ENCODE peak calls at places on chromosomes 1 and 21, in four cellular contexts. C is stomach, T is heart left ventricle, G is GM12878. Q is an unnamed sample.

GRCh38 chr1:67700692-67701410 is 15.8 kb downstream of the GADD45A start:
- DNase-seq in C (no peak), T (no peak), G (no peak), Q (no peak)

GRCh38 chr21:34204481-34205439 is 131.4 kb downstream of the MRPS6 start:
- DNase-seq in C (no peak), T (no peak), G (no peak), Q (no peak)

GRCh38 chr1:113675299-113675698 is 84.0 kb downstream of the PHTF1 start:
- DNase-seq in C (no peak), T (no peak), G (no peak), Q (no peak)

GRCh38 chr1:2416403-2416802 is 4.0 kb upstream of the PEX10 start:
- DNase-seq in C (peak), T (peak), G (no peak), Q (no peak)

GRCh38 chr1:208228026-208228425 is 16.2 kb downstream of the PLXNA2 start:
- DNase-seq in C (no peak), T (no peak), G (no peak), Q (no peak)

GRCh38 chr1:23191199-23191598 is 22.5 kb upstream of the LUZP1 start:
- DNase-seq in C (no peak), T (no peak), G (no peak), Q (no peak)

GRCh38 chr1:228033376-228033775 is 26.6 kb downstream of the WNT3A start:
- DNase-seq in C (no peak), T (no peak), G (no peak), Q (no peak)

GRCh38 chr1:150525348-150525747 is 9.8 kb downstream of the FALEC start:
- DNase-seq in C (no peak), T (no peak), G (no peak), Q (no peak)

GRCh38 chr1:5980314-5981008 is 11.8 kb downstream of the NPHP4 start:
- DNase-seq in C (no peak), T (peak), G (no peak), Q (peak)

GRCh38 chr21:15730484-15731242 is 881 bp downstream of the USP25 start:
- DNase-seq in C (no peak), T (no peak), G (no peak), Q (no peak)

GRCh38 chr1:54965624-54966340 is 14.6 kb upstream of the TMEM61 start:
- DNase-seq in C (peak), T (no peak), G (peak), Q (peak)

GRCh38 chr1:16612332-16613172 is 812 bp downstream of the NBPF1 start:
- DNase-seq in C (peak), T (peak), G (no peak), Q (peak)

GRCh38 chr21:29849735-29850176 is 90.0 kb downstream of the GRIK1 start:
- DNase-seq in C (peak), T (no peak), G (peak), Q (peak)

GRCh38 chr1:217889401-217889800 is 258.3 kb downstream of the SPATA17 start:
- DNase-seq in C (no peak), T (no peak), G (no peak), Q (no peak)

GRCh38 chr1:38009841-38010180 is 2.7 kb upstream of the UTP11 start:
- DNase-seq in C (no peak), T (no peak), G (no peak), Q (no peak)

GRCh38 chr1:10122926-10123325 is 87.4 kb upstream of the KIF1B start:
- DNase-seq in C (no peak), T (no peak), G (no peak), Q (no peak)

GRCh38 chr1:116498789-116499628 is 71.8 kb downstream of the CD58 start:
- DNase-seq in C (no peak), T (no peak), G (no peak), Q (peak)

DNA sequence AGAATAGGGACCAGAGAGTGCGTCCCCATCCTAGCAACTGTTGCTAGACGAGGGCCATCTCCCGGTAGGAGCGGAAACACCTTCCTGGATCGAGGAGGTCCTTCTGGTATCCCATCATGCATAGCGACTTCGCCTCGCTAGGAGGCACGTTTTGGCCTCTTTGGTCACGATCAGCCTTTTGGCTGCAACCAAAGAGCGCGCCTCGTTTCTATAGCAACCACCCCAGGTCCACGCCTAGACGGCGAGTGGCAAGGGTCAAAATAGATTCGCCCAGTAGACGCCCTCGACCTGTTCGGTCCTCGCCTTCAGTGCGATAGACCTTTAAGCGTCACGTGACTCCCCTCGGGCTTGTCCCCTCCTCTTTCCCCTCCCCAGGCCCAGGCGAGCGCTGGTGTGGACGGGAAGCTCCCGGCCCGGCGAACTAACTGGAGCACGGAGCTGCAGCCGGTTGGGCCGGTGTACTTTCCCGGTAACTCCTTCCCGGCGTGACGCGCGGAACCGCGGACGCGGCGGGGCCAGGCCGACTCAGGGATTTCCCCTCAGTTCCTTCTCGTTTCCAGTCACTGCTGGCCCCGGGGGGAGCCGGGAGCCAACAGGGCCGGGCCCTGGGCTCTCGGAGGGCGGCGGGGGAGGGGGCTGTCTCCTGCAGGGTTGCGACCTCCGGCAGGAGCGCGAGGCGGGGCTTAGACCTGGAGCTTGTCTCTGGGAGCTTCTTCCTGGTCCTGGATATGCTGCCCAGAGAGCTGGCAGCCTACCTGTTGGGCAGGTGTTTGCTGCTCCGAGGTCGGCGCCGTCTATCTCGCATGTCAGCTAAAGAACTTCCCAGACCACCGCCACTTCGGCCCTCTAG is at the start of gene DNAJC16:
- DNase-seq in C (peak), T (peak), G (peak), Q (peak)
- TF ChIP-seq POLR2A in C (no peak), T (peak), G (peak), Q (peak)

GRCh38 chr1:161958425-161958824 is 65.2 kb downstream of the OLFML2B start:
- DNase-seq in C (no peak), T (no peak), G (no peak), Q (no peak)

GRCh38 chr1:161966076-161966475 is 57.6 kb downstream of the OLFML2B start:
- DNase-seq in C (no peak), T (no peak), G (no peak), Q (no peak)

DNA sequence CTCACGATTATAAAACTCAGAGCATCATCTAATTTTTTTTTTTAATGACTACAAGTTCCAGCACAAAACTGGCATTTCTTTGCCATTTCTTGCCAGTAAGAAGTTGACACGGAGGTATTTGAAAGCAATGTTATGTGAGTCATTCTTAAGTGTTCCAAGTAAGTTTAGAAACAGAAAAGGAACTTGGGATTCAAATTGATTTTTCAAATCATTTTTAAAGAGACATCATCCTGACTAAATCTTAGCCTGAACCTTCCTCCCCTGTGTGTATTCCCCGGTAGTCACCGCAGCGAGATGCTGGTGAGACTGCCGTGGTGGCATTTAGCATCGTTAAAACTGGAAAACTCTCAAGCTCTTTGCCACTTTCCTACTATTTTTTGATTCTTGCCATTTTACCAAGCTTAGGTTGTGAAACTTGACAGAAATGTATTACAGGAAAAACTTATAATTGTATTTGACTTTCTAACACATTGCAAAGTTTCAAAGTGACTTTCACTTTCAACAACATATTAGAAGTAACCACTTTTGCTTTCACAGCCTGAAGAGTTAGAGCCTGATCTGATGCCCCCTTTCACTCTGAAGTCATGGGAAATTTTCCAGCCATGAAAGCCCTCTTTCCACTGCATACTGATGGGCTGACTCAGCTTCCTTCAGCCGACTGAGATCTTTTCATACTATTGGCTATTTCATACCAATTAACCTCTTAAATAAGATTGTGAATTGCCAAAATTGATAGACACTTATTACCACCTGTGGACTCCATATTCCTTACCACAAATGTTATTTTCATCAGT is 61.4 kb downstream of the OLFML2B start:
- DNase-seq in C (no peak), T (no peak), G (peak), Q (no peak)
- TF ChIP-seq CTCF in C (no peak), T (no peak), G (no peak), Q (no peak)

GRCh38 chr1:220093361-220094015 is 444 bp upstream of the IARS2 start:
- DNase-seq in C (no peak), T (no peak), G (no peak), Q (no peak)

GRCh38 chr1:220089650-220090556 is at the start of gene BPNT1:
- DNase-seq in C (peak), T (peak), G (peak), Q (peak)

GRCh38 chr1:220092694-220093093 is 1.2 kb upstream of the IARS2 start:
- DNase-seq in C (no peak), T (no peak), G (no peak), Q (no peak)

GRCh38 chr1:220099826-220100225 is 5.9 kb downstream of the IARS2 start:
- DNase-seq in C (no peak), T (no peak), G (no peak), Q (no peak)

GRCh38 chr1:220094016-220094911 is at the start of gene IARS2:
- DNase-seq in C (peak), T (peak), G (peak), Q (peak)
- TF ChIP-seq POLR2A in C (no peak), T (no peak), G (peak), Q (peak)

DNA sequence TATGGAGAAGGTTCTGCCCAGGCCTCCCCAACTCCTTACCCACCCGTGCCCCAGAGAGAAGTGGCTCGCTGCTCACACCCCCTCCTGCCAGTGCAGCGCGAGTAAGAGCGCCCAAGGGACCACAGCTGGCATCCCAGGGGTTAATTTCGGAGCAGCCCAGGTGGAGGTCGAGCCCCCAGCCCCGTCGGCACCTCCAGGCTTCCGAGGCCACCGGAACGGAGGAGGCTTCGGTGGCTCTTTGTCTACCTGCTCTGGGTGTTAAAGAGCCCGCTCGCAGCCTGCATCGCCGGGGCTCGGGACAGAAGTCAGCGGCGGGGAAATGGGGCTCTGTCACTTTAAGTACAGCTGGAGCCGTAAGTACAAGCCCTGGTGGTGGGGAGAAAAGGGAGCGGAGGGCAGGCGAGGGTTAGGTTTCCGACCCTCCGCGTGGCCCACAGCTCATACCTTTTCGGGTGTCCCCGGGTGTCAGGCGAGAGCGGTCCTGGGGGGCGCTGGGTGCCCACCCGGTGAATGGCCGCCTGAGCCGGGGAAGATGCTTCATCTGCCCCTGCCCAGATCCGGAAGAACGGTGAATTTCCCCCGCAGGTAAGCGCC is 89.4 kb upstream of the IPO9 start:
- DNase-seq in C (peak), T (peak), G (no peak), Q (peak)
- TF ChIP-seq CTCF in C (no peak), T (no peak), G (no peak), Q (no peak)

GRCh38 chr1:30719406-30720270 is 3.7 kb downstream of the MATN1 start:
- DNase-seq in C (no peak), T (peak), G (peak), Q (no peak)

GRCh38 chr1:30720271-30721223 is 2.8 kb downstream of the MATN1 start:
- DNase-seq in C (no peak), T (peak), G (no peak), Q (no peak)

GRCh38 chr1:30718091-30718635 is 5.2 kb downstream of the MATN1 start:
- DNase-seq in C (peak), T (peak), G (peak), Q (peak)

GRCh38 chr1:30716646-30717045 is 6.7 kb downstream of the MATN1 start:
- DNase-seq in C (no peak), T (peak), G (no peak), Q (no peak)

DNA sequence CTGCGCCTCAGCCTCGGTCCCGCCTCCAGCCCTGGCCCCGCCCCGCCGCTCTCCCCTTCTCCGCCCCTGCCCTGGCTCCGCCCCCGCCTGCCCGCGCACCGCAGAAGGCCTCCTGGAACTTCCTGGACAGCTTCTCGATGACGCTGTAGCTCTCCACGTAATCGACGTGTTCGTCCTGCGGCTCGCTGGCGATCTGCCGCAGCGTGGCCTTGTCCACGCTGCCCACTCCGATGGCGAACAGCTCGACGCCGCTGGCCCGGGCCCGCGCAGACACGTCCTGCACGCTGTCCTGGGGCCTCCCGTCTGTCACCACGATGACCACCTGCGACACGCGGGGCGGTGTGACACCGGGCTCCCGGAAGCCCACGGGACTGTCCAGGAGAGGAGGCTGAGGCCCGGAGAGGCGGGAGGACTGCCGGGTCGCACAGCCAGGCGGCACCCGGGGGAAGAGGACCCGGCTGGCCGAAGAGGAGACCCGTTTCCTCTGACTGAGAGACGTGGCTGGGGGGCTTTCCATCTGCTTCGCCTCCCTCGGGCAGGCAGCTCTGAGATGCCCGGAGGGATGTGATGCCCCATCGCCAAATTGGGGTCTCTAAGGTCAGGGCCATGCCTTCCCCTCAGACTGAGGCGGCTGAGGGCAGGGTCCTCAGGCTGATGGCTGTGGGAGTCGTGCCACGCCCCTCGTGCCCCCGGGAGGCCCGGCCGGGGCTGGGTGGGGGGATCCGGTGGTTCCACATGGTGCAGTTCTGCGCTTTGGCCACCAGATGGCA is 4.6 kb downstream of the MATN1 start:
- DNase-seq in C (peak), T (peak), G (peak), Q (peak)
- TF ChIP-seq POLR2A in C (no peak), T (peak), G (peak), Q (peak)

GRCh38 chr21:37166733-37167132 is 93.7 kb downstream of the TTC3 start:
- DNase-seq in C (no peak), T (no peak), G (no peak), Q (no peak)
- TF ChIP-seq CTCF in C (peak), T (no peak), G (peak), Q (peak)